ENCODE peak calls at places on chromosomes 16 and 17, in six cellular contexts. O is AG09309, Y is NCI-H774, B is HEK293T, H is DMS153, W is NCI-H526. X is an unnamed sample.
A peak's percentile ranks its signal among the peaks of the same experiment; 100 is the strongest.

GRCh38 chr17:57965521-57966160 is 10.4 kb upstream of the CUEDC1 start:
- DNase-seq in B (no peak), H (no peak), O (no peak), W (no peak), Y (no peak), X (no peak)

GRCh38 chr16:70460737-70461261 is 6.4 kb downstream of the FCSK start:
- DNase-seq in O (no peak), H (no peak), B (no peak), Y (no peak), W (no peak), X (peak; percentile 65)

GRCh38 chr17:77863814-77864161 is 94.7 kb upstream of the TNRC6C start:
- DNase-seq in W (peak; percentile 30), O (no peak), Y (no peak), B (no peak), H (peak; percentile 12), X (no peak)

GRCh38 chr16:89357460-89357859 is 132.9 kb downstream of the ANKRD11 start:
- DNase-seq in O (no peak), H (no peak), Y (no peak), W (no peak), B (no peak), X (no peak)

GRCh38 chr17:20154601-20155000 is 145.4 kb downstream of the SPECC1 start:
- DNase-seq in H (no peak), B (no peak), O (no peak), W (no peak), Y (no peak), X (no peak)

GRCh38 chr17:30378191-30378796 is 433 bp upstream of the CPD start:
- DNase-seq in H (no peak), O (no peak), B (no peak), W (peak; percentile 73), Y (no peak), X (peak; percentile 48)

GRCh38 chr16:13994239-13995106 is 74.5 kb downstream of the ERCC4 start:
- DNase-seq in Y (peak; percentile 50), W (no peak), H (peak; percentile 37), O (no peak), B (no peak), X (peak; percentile 10)

GRCh38 chr17:27646232-27646631 is 15.2 kb downstream of the LGALS9 start:
- DNase-seq in H (no peak), B (no peak), W (no peak), O (no peak), Y (no peak), X (no peak)

GRCh38 chr17:10729334-10730193 is at the start of gene TMEM220:
- DNase-seq in W (peak; percentile 51), O (no peak), B (peak; percentile 38), Y (no peak), H (no peak), X (peak; percentile 86)

GRCh38 chr17:46827274-46827673 is 8.8 kb upstream of the WNT3 start:
- DNase-seq in O (no peak), Y (no peak), H (no peak), W (no peak), B (no peak), X (no peak)

GRCh38 chr17:3885970-3886369 is 6.9 kb downstream of the CAMKK1 start:
- DNase-seq in W (no peak), O (no peak), Y (no peak), B (no peak), H (no peak), X (peak; percentile 36)

GRCh38 chr16:84241778-84242177 is 2.0 kb upstream of the KCNG4 start:
- DNase-seq in W (no peak), B (no peak), O (no peak), Y (no peak), H (no peak), X (no peak)

GRCh38 chr17:68972119-68972704 is 17.0 kb upstream of the ABCA8 start:
- DNase-seq in B (peak; percentile 31), W (no peak), H (no peak), O (no peak), Y (no peak), X (peak; percentile 65)

GRCh38 chr17:74443516-74444296 is 11.8 kb downstream of the GPRC5C start:
- DNase-seq in Y (no peak), O (no peak), H (no peak), B (no peak), W (no peak), X (no peak)

GRCh38 chr17:45316271-45317112 is at the start of gene MAP3K14:
- DNase-seq in Y (peak; percentile 75), O (no peak), W (peak; percentile 93), B (peak; percentile 56), H (peak; percentile 42), X (peak; percentile 83)

GRCh38 chr16:30951785-30952184 is 2.9 kb downstream of the ORAI3 start:
- DNase-seq in B (no peak), W (no peak), H (no peak), O (peak; percentile 42), Y (no peak), X (no peak)

GRCh38 chr17:17729620-17730249 is 48.5 kb downstream of the RAI1 start:
- DNase-seq in O (no peak), W (peak; percentile 67), Y (peak; percentile 0), B (peak; percentile 39), H (no peak), X (peak; percentile 52)

GRCh38 chr17:7816926-7817642 is 16.9 kb upstream of the KDM6B start:
- DNase-seq in W (no peak), B (no peak), O (no peak), Y (no peak), H (no peak), X (no peak)

GRCh38 chr16:46932802-46933201 is 40.7 kb downstream of the DNAJA2 start:
- DNase-seq in W (peak; percentile 40), Y (no peak), O (no peak), H (no peak), B (no peak), X (no peak)

GRCh38 chr17:28497931-28498330 is 8.2 kb upstream of the FOXN1 start:
- DNase-seq in B (no peak), W (peak; percentile 95), Y (peak; percentile 8), H (peak; percentile 47), O (no peak), X (no peak)

GRCh38 chr17:65751263-65751662 is 189.8 kb upstream of the AXIN2 start:
- DNase-seq in O (no peak), B (no peak), H (no peak), W (no peak), Y (no peak), X (no peak)